ENCODE peak calls at places on chromosomes 2 and 18, in four cellular contexts. P is upper lobe of left lung, K is HepG2, X is K562. O is an unnamed sample.

GRCh38 chr2:8257502-8257901 is 424.4 kb upstream of the ID2 start:
- ATAC-seq in X (no peak), P (no peak), K (no peak), O (no peak)

GRCh38 chr2:164061129-164061746 is 325.4 kb upstream of the FIGN start:
- ATAC-seq in P (no peak), X (no peak), K (peak), O (no peak)

GRCh38 chr2:232887171-232887850 is 17.2 kb downstream of the SNORC start:
- ATAC-seq in K (peak), P (no peak), X (peak), O (no peak)

GRCh38 chr2:201730651-201731280 is 32.3 kb upstream of the MPP4 start:
- ATAC-seq in K (no peak), P (no peak), X (no peak), O (no peak)

GRCh38 chr2:218703341-218703740 is 7.3 kb upstream of the TTLL4 start:
- ATAC-seq in K (no peak), P (no peak), X (no peak), O (no peak)

GRCh38 chr18:34773961-34774754 is 64.1 kb downstream of the DTNA start:
- ATAC-seq in P (no peak), X (no peak), K (no peak), O (peak)

GRCh38 chr2:96525211-96525507 is 11.4 kb upstream of the ARID5A start:
- ATAC-seq in X (no peak), P (no peak), K (no peak), O (no peak)

GRCh38 chr2:10009271-10009810 is 34.0 kb upstream of the KLF11 start:
- ATAC-seq in X (no peak), P (no peak), K (peak), O (no peak)

GRCh38 chr2:236262238-236262637 is 2.0 kb downstream of the ASB18 start:
- ATAC-seq in X (no peak), K (no peak), P (no peak), O (no peak)

GRCh38 chr18:44807766-44808165 is 127.1 kb downstream of the SETBP1 start:
- ATAC-seq in K (peak), P (no peak), X (no peak), O (no peak)

GRCh38 chr2:138373993-138374408 is 127.6 kb upstream of the SPOPL start:
- ATAC-seq in K (peak), P (no peak), X (peak), O (no peak)

GRCh38 chr18:8439091-8439490 is 170.1 kb upstream of the RAB12 start:
- ATAC-seq in K (no peak), P (no peak), X (no peak), O (no peak)

GRCh38 chr18:64872710-64873458 is 724.0 kb upstream of the LINC00305 start:
- ATAC-seq in P (no peak), X (no peak), K (no peak), O (no peak)

GRCh38 chr18:44783371-44783770 is 102.7 kb downstream of the SETBP1 start:
- ATAC-seq in X (no peak), P (no peak), K (no peak), O (no peak)

GRCh38 chr2:235666240-235666781 is 172.5 kb downstream of the AGAP1 start:
- ATAC-seq in K (peak), X (no peak), P (no peak), O (peak)

GRCh38 chr2:158546412-158547144 is 89.8 kb downstream of the PKP4 start:
- ATAC-seq in K (no peak), X (no peak), P (no peak), O (no peak)

GRCh38 chr2:147181351-147182029 is 663.3 kb upstream of the ACVR2A start:
- ATAC-seq in X (no peak), K (no peak), P (no peak), O (no peak)

GRCh38 chr18:33781429-33781828 is 203.4 kb downstream of the ASXL3 start:
- ATAC-seq in X (no peak), P (no peak), K (no peak), O (no peak)

GRCh38 chr18:62576858-62577512 is 54.2 kb downstream of the ZCCHC2 start:
- ATAC-seq in X (no peak), P (no peak), K (no peak), O (no peak)

GRCh38 chr2:127280693-127281092 is 13.3 kb downstream of the ERCC3 start:
- ATAC-seq in P (no peak), X (no peak), K (no peak), O (no peak)

GRCh38 chr2:238876232-238876630 is 28.3 kb downstream of the TWIST2 start:
- ATAC-seq in X (no peak), K (no peak), P (no peak), O (no peak)

GRCh38 chr2:226048625-226049024 is 649.1 kb downstream of the NYAP2 start:
- ATAC-seq in P (peak), K (peak), X (no peak), O (no peak)

GRCh38 chr2:100879296-100879695 is 59.4 kb downstream of the NPAS2 start:
- ATAC-seq in P (no peak), X (no peak), K (no peak), O (no peak)

GRCh38 chr2:100877555-100877954 is 57.6 kb downstream of the NPAS2 start:
- ATAC-seq in X (no peak), K (no peak), P (no peak), O (peak)

GRCh38 chr2:100875516-100876230 is 55.7 kb downstream of the NPAS2 start:
- ATAC-seq in X (no peak), K (peak), P (peak), O (no peak)

GRCh38 chr2:100876231-100876860 is 56.4 kb downstream of the NPAS2 start:
- ATAC-seq in P (no peak), K (peak), X (no peak), O (no peak)

GRCh38 chr2:100878000-100878786 is 58.3 kb downstream of the NPAS2 start:
- ATAC-seq in X (no peak), P (no peak), K (no peak), O (peak)
- H3K27ac ChIP-seq in X (no peak), P (no peak), K (peak), O (peak)

GRCh38 chr2:39107156-39107555 is 13.7 kb downstream of the SOS1 start:
- ATAC-seq in K (peak), X (no peak), P (no peak), O (no peak)
- TF ChIP-seq EP300 in K (no peak), X (no peak), P (no peak), O (no peak)

DNA sequence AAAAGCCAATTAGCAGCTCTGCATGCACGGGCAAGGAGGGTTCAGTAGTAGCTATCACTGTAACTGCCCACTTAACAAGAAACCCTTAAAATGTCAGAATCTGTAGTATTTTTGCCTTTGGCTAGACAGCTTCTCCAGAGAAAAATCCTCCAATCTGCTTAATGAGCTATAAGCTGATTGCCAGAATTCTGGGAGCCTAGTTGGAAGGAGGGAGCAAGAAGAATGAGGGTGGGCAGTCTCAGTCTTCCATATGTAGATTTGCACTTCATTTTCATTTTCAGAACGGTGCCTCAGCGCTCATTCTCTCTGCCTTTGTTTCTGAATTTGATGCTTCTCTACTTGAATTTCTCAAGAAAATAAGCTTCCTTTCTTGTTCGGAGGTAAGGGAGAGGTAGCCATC is 53.7 kb downstream of the HNRNPLL start:
- ATAC-seq in P (no peak), X (no peak), K (no peak), O (no peak)
- H3K27ac ChIP-seq in P (no peak), X (no peak), K (no peak), O (no peak)

GRCh38 chr18:55875330-55875933 is 287.4 kb upstream of the TCF4 start:
- ATAC-seq in P (no peak), K (no peak), X (no peak), O (no peak)
- TF ChIP-seq EP300 in P (no peak), K (no peak), X (no peak), O (no peak)

GRCh38 chr2:241892299-241893137 is 23.0 kb downstream of the RTP5 start:
- ATAC-seq in P (no peak), X (peak), K (no peak), O (peak)

GRCh38 chr2:241891988-241892298 is 22.4 kb downstream of the RTP5 start:
- ATAC-seq in K (no peak), P (no peak), X (no peak), O (no peak)

GRCh38 chr2:241890524-241891235 is 21.2 kb downstream of the RTP5 start:
- ATAC-seq in X (no peak), K (no peak), P (no peak), O (no peak)

GRCh38 chr2:241893265-241893664 is 23.7 kb downstream of the RTP5 start:
- ATAC-seq in P (no peak), K (no peak), X (no peak), O (no peak)

DNA sequence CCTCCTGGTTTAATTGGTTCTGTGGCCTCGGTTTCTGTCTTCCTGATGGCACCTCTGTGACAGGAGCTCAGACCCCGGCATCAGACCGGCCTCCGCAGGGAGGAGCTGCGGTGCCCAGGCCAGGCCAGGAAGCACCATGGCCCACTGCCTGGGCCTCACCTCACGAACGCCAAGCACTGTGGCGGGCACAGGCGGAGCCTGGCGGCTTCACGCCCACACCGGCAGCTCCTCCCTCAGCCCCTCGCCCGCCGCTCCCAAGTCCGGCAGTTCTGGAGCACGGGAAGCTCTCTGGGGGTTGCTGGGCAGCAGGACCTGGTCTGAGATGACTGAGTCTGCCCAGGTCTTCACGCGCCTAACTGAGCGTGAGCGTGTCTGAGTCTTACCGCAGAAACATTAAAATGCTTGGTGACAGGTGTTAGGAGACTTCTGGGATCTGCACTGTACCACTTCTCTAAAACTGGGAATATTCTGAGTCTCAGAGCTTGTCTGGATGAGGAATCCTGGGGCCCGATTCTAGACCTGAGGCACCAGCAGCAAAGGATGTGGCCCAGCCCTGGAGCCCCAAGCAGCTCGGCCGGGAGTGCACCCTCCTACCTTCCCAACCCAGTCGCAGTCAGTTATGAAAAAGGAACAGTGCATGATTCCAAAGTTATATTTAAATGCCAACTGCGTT is 21.9 kb downstream of the RTP5 start:
- ATAC-seq in K (no peak), P (no peak), X (no peak), O (no peak)
- H3K27ac ChIP-seq in K (no peak), P (no peak), X (no peak), O (no peak)

DNA sequence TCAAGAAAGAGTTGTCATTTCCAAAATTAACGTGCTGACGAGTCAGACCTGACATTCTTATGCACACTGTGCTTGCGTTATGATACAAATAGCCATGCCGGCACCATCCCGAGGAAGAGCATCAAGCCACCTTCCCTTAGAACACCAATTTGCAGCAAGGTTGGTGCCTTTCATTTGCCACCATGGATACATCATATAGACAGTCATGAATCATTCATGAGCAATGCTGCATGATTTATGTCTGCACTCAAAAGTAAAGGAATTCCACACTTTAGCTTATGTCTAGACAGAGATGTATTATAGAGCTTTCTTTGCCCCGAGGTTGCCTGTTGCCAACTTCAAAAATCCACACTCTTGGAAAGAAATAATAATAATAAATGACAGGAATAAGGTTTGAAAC is 166.9 kb downstream of the VWC2L start:
- ATAC-seq in K (no peak), X (no peak), P (no peak), O (no peak)
- TF ChIP-seq EP300 in K (no peak), X (no peak), P (no peak), O (no peak)

GRCh38 chr2:3553946-3554345 is 4.2 kb downstream of the RNASEH1 start:
- ATAC-seq in K (no peak), P (no peak), X (no peak), O (no peak)
- H3K27ac ChIP-seq in K (no peak), P (no peak), X (no peak), O (no peak)

DNA sequence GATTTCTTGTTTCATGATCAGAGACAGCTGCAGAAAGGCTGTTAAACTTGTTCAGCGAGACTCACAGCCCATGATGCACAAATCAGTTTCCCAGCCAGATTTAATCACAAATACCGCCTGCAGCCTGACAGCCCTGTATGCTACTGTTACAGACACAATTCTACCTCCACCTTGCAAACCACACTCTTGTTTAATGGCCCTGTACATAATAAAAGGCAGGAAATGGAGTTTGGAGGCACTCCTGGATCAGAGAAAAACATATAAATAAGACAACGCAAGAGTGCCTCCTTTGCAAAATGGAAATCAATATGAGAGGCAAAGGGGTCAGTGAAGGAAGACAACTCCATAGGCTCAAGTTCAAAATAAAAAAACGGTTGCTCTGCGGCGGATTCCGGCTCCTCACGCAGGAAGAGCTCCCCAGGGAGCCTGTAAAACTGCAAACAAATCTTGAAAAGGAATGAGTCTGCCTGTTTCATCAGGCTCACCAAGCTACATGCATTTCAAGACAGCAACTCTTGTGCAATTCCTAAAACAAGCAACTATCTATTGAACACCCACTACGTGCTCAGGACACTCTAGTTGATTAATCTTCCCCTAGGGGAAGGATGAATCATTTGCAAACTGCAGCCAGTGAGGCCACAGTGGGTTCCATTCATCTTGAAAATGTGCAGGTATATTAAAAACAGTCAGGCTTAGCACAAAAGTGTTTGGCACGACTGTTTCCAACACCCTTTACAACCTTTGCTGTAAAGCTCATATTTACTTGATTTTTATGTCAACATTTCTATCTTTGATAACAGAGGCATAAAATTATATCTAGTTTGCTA is 37.5 kb downstream of the TBC1D8 start:
- ATAC-seq in P (no peak), X (no peak), K (no peak), O (peak)
- TF ChIP-seq EP300 in P (peak), X (no peak), K (peak), O (no peak)

GRCh38 chr2:37664190-37664751 is 7.2 kb downstream of the CDC42EP3 start:
- ATAC-seq in P (no peak), X (no peak), K (no peak), O (no peak)
- H3K27ac ChIP-seq in P (no peak), X (no peak), K (no peak), O (peak)

DNA sequence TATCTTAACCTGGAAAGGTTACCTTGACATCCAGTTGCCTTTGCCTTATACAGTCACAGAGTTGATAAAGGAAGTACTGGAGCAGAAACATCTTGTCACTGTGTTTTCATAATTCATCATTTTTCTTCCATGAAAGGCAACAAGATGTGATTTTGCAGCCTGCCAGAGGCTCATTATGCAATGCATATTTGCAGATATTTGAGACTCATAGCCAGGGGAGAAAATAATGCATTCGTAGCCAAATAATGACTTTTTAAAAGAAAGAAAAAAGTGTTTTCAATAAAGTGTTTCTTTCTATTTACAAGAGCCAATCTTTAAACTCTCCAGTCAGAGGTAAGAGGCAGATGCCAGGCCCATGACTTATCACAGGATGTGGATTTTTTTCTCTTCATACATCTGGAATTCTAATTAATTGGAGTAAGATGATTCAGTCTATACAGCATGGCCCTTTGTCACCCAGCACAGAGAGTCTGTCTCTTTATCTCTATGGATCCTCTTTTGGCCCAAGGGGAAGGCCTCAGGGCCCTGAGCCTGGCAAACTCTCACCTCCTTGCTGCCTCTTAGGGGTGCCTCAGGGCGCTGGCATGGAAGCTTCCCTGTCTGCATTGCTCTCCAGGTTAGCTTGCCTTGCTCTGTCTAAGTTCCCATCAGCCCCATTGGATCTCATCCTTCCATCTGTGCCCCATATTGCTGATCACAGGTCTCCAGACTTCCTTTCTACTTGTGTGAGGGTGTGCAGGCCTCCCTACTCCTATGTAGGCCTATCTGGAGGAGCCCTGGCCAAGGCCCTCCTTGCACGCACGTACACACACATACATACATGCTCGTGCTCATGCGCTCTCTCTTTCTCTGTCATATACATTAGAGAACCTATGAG is 247.7 kb downstream of the TPGS2 start:
- ATAC-seq in X (no peak), P (no peak), K (no peak), O (peak)
- TF ChIP-seq EP300 in X (no peak), P (no peak), K (no peak), O (no peak)

O was measured in gastroesophageal sphincter.